ENCODE peak calls at places on chromosomes 1 and 21, in ten cellular contexts. K is C1 segment of cervical spinal cord; M is astrocyte of the hippocampus; V is stimulated activated CD4-positive, alpha-beta T cell treated with anti-CD3 and anti-CD28 coated beads, Interleukin-1b, Interleukin-23, amount 100 ng/mL, for 48 hours; X is non-pigmented ciliary epithelial cell; J is fibroblast of lung; B is GDM1; P is progenitor cell of endocrine pancreas; G is GM03348; Z is germinal center. D is an unnamed sample.
A peak's percentile ranks its signal among the peaks of the same experiment; 100 is the strongest.

GRCh38 chr1:8702848-8703810 is 114.3 kb downstream of the RERE start:
- DNase-seq in K (peak; percentile 89), M (peak; percentile 96), V (peak; percentile 67), X (peak; percentile 34), J (peak; percentile 92), B (peak; percentile 56), P (peak; percentile 82), G (peak; percentile 95), Z (peak; percentile 86), D (peak; percentile 83)

GRCh38 chr1:15065291-15065690 is 88.3 kb upstream of the TMEM51 start:
- DNase-seq in K (no peak), M (no peak), V (no peak), X (no peak), J (no peak), B (no peak), P (no peak), G (no peak), Z (no peak), D (no peak)

GRCh38 chr1:161182214-161182613 is 4.9 kb upstream of the B4GALT3 start:
- DNase-seq in K (no peak), M (no peak), V (peak; percentile 74), X (no peak), J (peak; percentile 62), B (no peak), P (no peak), G (peak; percentile 44), Z (no peak), D (no peak)

GRCh38 chr21:22885614-22886013 is 1887.4 kb downstream of the NCAM2 start:
- DNase-seq in K (no peak), M (no peak), V (no peak), X (no peak), J (no peak), B (no peak), P (no peak), G (no peak), Z (no peak), D (no peak)

GRCh38 chr1:6666696-6667095 is 34.9 kb downstream of the DNAJC11 start:
- DNase-seq in K (no peak), M (no peak), V (no peak), X (no peak), J (no peak), B (no peak), P (no peak), G (no peak), Z (no peak), D (no peak)

GRCh38 chr1:111369645-111370044 is 57.9 kb downstream of the OVGP1 start:
- DNase-seq in K (no peak), M (no peak), V (no peak), X (no peak), J (no peak), B (no peak), P (no peak), G (no peak), Z (no peak), D (no peak)

GRCh38 chr21:46474365-46474764 is 15.7 kb downstream of the DIP2A start:
- DNase-seq in K (no peak), M (no peak), V (no peak), X (no peak), J (no peak), B (no peak), P (no peak), G (no peak), Z (no peak), D (no peak)

GRCh38 chr1:226360106-226360746 is 47.7 kb downstream of the PARP1 start:
- DNase-seq in K (no peak), M (no peak), V (no peak), X (no peak), J (no peak), B (no peak), P (no peak), G (no peak), Z (no peak), D (no peak)

GRCh38 chr1:109891930-109892329 is 18.7 kb upstream of the CSF1 start:
- DNase-seq in K (no peak), M (no peak), V (no peak), X (no peak), J (no peak), B (no peak), P (no peak), G (no peak), Z (no peak), D (no peak)

GRCh38 chr1:241401156-241401555 is 44.2 kb upstream of the RGS7 start:
- DNase-seq in K (no peak), M (no peak), V (no peak), X (no peak), J (no peak), B (no peak), P (no peak), G (no peak), Z (no peak), D (no peak)

GRCh38 chr21:38136201-38136600 is 120.6 kb upstream of the KCNJ15 start:
- DNase-seq in K (no peak), M (peak; percentile 32), V (no peak), X (no peak), J (peak; percentile 2), B (no peak), P (no peak), G (peak; percentile 22), Z (no peak), D (peak; percentile 11)